ENCODE peak calls at places on chromosomes 1 and 21, in six cellular contexts. One of them, this sample, is unnamed.

GRCh38 chr1:211579434-211580302 is 707 bp upstream of the SLC30A1 start:
- DNase-seq in choroid plexus epithelial cell: no peak
- DNase-seq in lung: no peak
- DNase-seq in AG04450: no peak
- DNase-seq in body of pancreas: peak
- DNase-seq in GM12865: no peak
- DNase-seq in this sample: no peak

GRCh38 chr1:219771039-219771438 is 157.3 kb downstream of the SLC30A10 start:
- DNase-seq in choroid plexus epithelial cell: peak
- DNase-seq in lung: no peak
- DNase-seq in AG04450: peak
- DNase-seq in body of pancreas: no peak
- DNase-seq in GM12865: no peak
- DNase-seq in this sample: peak

GRCh38 chr1:30977105-30977504 is 68.5 kb upstream of the SDC3 start:
- DNase-seq in choroid plexus epithelial cell: peak
- DNase-seq in lung: no peak
- DNase-seq in AG04450: peak
- DNase-seq in body of pancreas: no peak
- DNase-seq in GM12865: no peak
- DNase-seq in this sample: no peak

GRCh38 chr1:161196111-161196510 is 2.7 kb downstream of the ADAMTS4 start:
- DNase-seq in choroid plexus epithelial cell: no peak
- DNase-seq in lung: no peak
- DNase-seq in AG04450: no peak
- DNase-seq in body of pancreas: no peak
- DNase-seq in GM12865: no peak
- DNase-seq in this sample: no peak

GRCh38 chr21:45347712-45348477 is 57.1 kb upstream of the COL18A1 start:
- DNase-seq in choroid plexus epithelial cell: no peak
- DNase-seq in lung: no peak
- DNase-seq in AG04450: no peak
- DNase-seq in body of pancreas: no peak
- DNase-seq in GM12865: no peak
- DNase-seq in this sample: no peak

GRCh38 chr1:231170875-231171274 is 9.0 kb downstream of the TRIM67 start:
- DNase-seq in choroid plexus epithelial cell: no peak
- DNase-seq in lung: no peak
- DNase-seq in AG04450: no peak
- DNase-seq in body of pancreas: no peak
- DNase-seq in GM12865: no peak
- DNase-seq in this sample: no peak

GRCh38 chr1:98044766-98045165 is 123.9 kb upstream of the DPYD start:
- DNase-seq in choroid plexus epithelial cell: no peak
- DNase-seq in lung: no peak
- DNase-seq in AG04450: no peak
- DNase-seq in body of pancreas: no peak
- DNase-seq in GM12865: no peak
- DNase-seq in this sample: no peak

GRCh38 chr1:230681599-230681998 is 32.3 kb downstream of the AGT start:
- DNase-seq in choroid plexus epithelial cell: peak
- DNase-seq in lung: no peak
- DNase-seq in AG04450: peak
- DNase-seq in body of pancreas: peak
- DNase-seq in GM12865: no peak
- DNase-seq in this sample: peak

GRCh38 chr21:33069994-33070811 is at the start of gene OLIG1:
- DNase-seq in choroid plexus epithelial cell: peak
- DNase-seq in lung: peak
- DNase-seq in AG04450: no peak
- DNase-seq in body of pancreas: peak
- DNase-seq in GM12865: peak
- DNase-seq in this sample: no peak

GRCh38 chr1:93749894-93750301 is 68.3 kb upstream of the BCAR3 start:
- DNase-seq in choroid plexus epithelial cell: peak
- DNase-seq in lung: peak
- DNase-seq in AG04450: no peak
- DNase-seq in body of pancreas: peak
- DNase-seq in GM12865: peak
- DNase-seq in this sample: no peak
- TF ChIP-seq CTCF in choroid plexus epithelial cell: peak
- TF ChIP-seq CTCF in lung: peak
- TF ChIP-seq CTCF in AG04450: peak
- TF ChIP-seq CTCF in body of pancreas: no peak
- TF ChIP-seq CTCF in GM12865: peak
- TF ChIP-seq CTCF in this sample: peak

GRCh38 chr1:203860396-203860951 is 925 bp upstream of the SNRPE start:
- DNase-seq in choroid plexus epithelial cell: peak
- DNase-seq in lung: no peak
- DNase-seq in AG04450: no peak
- DNase-seq in body of pancreas: peak
- DNase-seq in GM12865: no peak
- DNase-seq in this sample: peak
- H3K4me3 ChIP-seq in choroid plexus epithelial cell: no peak
- H3K4me3 ChIP-seq in lung: no peak
- H3K4me3 ChIP-seq in AG04450: peak
- H3K4me3 ChIP-seq in body of pancreas: no peak
- H3K4me3 ChIP-seq in GM12865: peak
- H3K4me3 ChIP-seq in this sample: peak

GRCh38 chr1:15683411-15684039 is 595 bp upstream of the PLEKHM2 start:
- DNase-seq in choroid plexus epithelial cell: no peak
- DNase-seq in lung: no peak
- DNase-seq in AG04450: no peak
- DNase-seq in body of pancreas: no peak
- DNase-seq in GM12865: no peak
- DNase-seq in this sample: no peak

GRCh38 chr1:15685820-15686219 is 1.7 kb downstream of the PLEKHM2 start:
- DNase-seq in choroid plexus epithelial cell: no peak
- DNase-seq in lung: no peak
- DNase-seq in AG04450: no peak
- DNase-seq in body of pancreas: no peak
- DNase-seq in GM12865: no peak
- DNase-seq in this sample: no peak

GRCh38 chr1:15684042-15684461 is at the start of gene PLEKHM2:
- DNase-seq in choroid plexus epithelial cell: peak
- DNase-seq in lung: no peak
- DNase-seq in AG04450: no peak
- DNase-seq in body of pancreas: peak
- DNase-seq in GM12865: peak
- DNase-seq in this sample: no peak

GRCh38 chr1:15682886-15683410 is 1.2 kb upstream of the PLEKHM2 start:
- DNase-seq in choroid plexus epithelial cell: no peak
- DNase-seq in lung: no peak
- DNase-seq in AG04450: no peak
- DNase-seq in body of pancreas: no peak
- DNase-seq in GM12865: no peak
- DNase-seq in this sample: no peak

GRCh38 chr1:15684468-15685283 is 556 bp downstream of the PLEKHM2 start:
- DNase-seq in choroid plexus epithelial cell: no peak
- DNase-seq in lung: no peak
- DNase-seq in AG04450: no peak
- DNase-seq in body of pancreas: peak
- DNase-seq in GM12865: peak
- DNase-seq in this sample: no peak
- TF ChIP-seq CTCF in choroid plexus epithelial cell: no peak
- TF ChIP-seq CTCF in lung: no peak
- TF ChIP-seq CTCF in AG04450: peak
- TF ChIP-seq CTCF in body of pancreas: no peak
- TF ChIP-seq CTCF in GM12865: no peak
- TF ChIP-seq CTCF in this sample: no peak

GRCh38 chr1:204773246-204773645 is 87.7 kb upstream of the LRRN2 start:
- DNase-seq in choroid plexus epithelial cell: no peak
- DNase-seq in lung: no peak
- DNase-seq in AG04450: no peak
- DNase-seq in body of pancreas: no peak
- DNase-seq in GM12865: no peak
- DNase-seq in this sample: no peak

GRCh38 chr1:204780682-204781081 is 90.0 kb upstream of the NFASC start:
- DNase-seq in choroid plexus epithelial cell: no peak
- DNase-seq in lung: no peak
- DNase-seq in AG04450: no peak
- DNase-seq in body of pancreas: no peak
- DNase-seq in GM12865: no peak
- DNase-seq in this sample: no peak

GRCh38 chr1:204771358-204771757 is 85.8 kb upstream of the LRRN2 start:
- DNase-seq in choroid plexus epithelial cell: no peak
- DNase-seq in lung: no peak
- DNase-seq in AG04450: no peak
- DNase-seq in body of pancreas: no peak
- DNase-seq in GM12865: no peak
- DNase-seq in this sample: no peak

GRCh38 chr1:204777591-204777990 is 92.1 kb upstream of the LRRN2 start:
- DNase-seq in choroid plexus epithelial cell: no peak
- DNase-seq in lung: no peak
- DNase-seq in AG04450: no peak
- DNase-seq in body of pancreas: no peak
- DNase-seq in GM12865: no peak
- DNase-seq in this sample: no peak

DNA sequence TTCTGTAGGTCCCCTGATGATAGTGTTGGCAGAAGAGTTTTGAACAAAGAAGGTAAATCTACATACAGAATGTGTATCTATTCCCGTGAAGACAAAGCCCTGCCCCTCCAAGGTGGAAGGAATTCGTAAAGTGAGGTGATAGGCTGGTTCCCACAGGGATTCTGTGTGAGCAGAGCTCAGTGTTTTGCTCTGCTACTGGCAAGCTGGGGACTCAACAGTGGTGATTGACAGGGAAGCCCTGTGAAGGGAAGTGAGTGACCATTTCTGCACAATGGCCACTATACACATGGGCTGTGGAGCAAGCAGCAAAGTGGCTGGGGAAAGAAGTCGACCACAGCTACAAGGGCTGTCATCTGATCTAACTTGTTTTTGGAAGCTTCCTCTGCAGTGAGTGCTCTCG is 90.0 kb upstream of the LRRN2 start:
- DNase-seq in choroid plexus epithelial cell: no peak
- DNase-seq in lung: no peak
- DNase-seq in AG04450: no peak
- DNase-seq in body of pancreas: no peak
- DNase-seq in GM12865: no peak
- DNase-seq in this sample: no peak
- H3K4me3 ChIP-seq in choroid plexus epithelial cell: no peak
- H3K4me3 ChIP-seq in lung: no peak
- H3K4me3 ChIP-seq in AG04450: no peak
- H3K4me3 ChIP-seq in body of pancreas: no peak
- H3K4me3 ChIP-seq in GM12865: no peak
- H3K4me3 ChIP-seq in this sample: no peak

GRCh38 chr1:205600085-205600484 is 31.7 kb downstream of the ELK4 start:
- DNase-seq in choroid plexus epithelial cell: peak
- DNase-seq in lung: no peak
- DNase-seq in AG04450: peak
- DNase-seq in body of pancreas: no peak
- DNase-seq in GM12865: peak
- DNase-seq in this sample: peak
- TF ChIP-seq CTCF in choroid plexus epithelial cell: peak
- TF ChIP-seq CTCF in lung: no peak
- TF ChIP-seq CTCF in AG04450: peak
- TF ChIP-seq CTCF in body of pancreas: no peak
- TF ChIP-seq CTCF in GM12865: no peak
- TF ChIP-seq CTCF in this sample: peak

This sample was measured in epithelial cell of proximal tubule.